ENCODE peak calls at places on chromosome 13, in four cellular contexts. S is K562, N is GM12878, R is HepG2. G is an unnamed sample.

GRCh38 chr13:34152409-34152808 is 334.5 kb downstream of the RFC3 start:
- DNase-seq in S (no peak), N (no peak), R (no peak), G (no peak)

GRCh38 chr13:84446972-84447700 is 564.9 kb upstream of the SLITRK1 start:
- DNase-seq in S (no peak), N (no peak), R (no peak), G (no peak)

GRCh38 chr13:39451301-39451700 is 151.7 kb downstream of the LHFPL6 start:
- DNase-seq in S (no peak), N (no peak), R (no peak), G (no peak)

GRCh38 chr13:98557934-98558630 is 18.8 kb downstream of the STK24 start:
- DNase-seq in S (no peak), N (no peak), R (no peak), G (no peak)

GRCh38 chr13:36919206-36919832 is 719 bp downstream of the SMAD9 start:
- DNase-seq in S (peak; percentile 11), N (no peak), R (peak; percentile 83), G (peak; percentile 64)

GRCh38 chr13:76271728-76272232 is 614.4 kb downstream of the KCTD12 start:
- DNase-seq in S (no peak), N (no peak), R (no peak), G (no peak)

GRCh38 chr13:113759525-113760137 is 605 bp downstream of the TMEM255B start:
- DNase-seq in S (no peak), N (no peak), R (no peak), G (peak; percentile 12)

GRCh38 chr13:19957320-19958118 is 1.0 kb upstream of the ZMYM2 start:
- DNase-seq in S (no peak), N (peak; percentile 60), R (no peak), G (peak; percentile 14)

GRCh38 chr13:77510156-77510555 is 25.4 kb upstream of the SCEL start:
- DNase-seq in S (no peak), N (no peak), R (no peak), G (no peak)

GRCh38 chr13:78401833-78402232 is 201.5 kb downstream of the POU4F1 start:
- DNase-seq in S (no peak), N (no peak), R (no peak), G (peak; percentile 33)

GRCh38 chr13:81568824-81569223 is 1227.9 kb upstream of the SPRY2 start:
- DNase-seq in S (no peak), N (no peak), R (no peak), G (no peak)

GRCh38 chr13:33870046-33870668 is 52.2 kb downstream of the RFC3 start:
- DNase-seq in S (no peak), N (no peak), R (no peak), G (no peak)

GRCh38 chr13:80903911-80904310 is 563.0 kb upstream of the SPRY2 start:
- DNase-seq in S (no peak), N (no peak), R (no peak), G (no peak)

GRCh38 chr13:59931621-59932020 is 232.1 kb downstream of the DIAPH3 start:
- DNase-seq in S (no peak), N (no peak), R (no peak), G (no peak)

GRCh38 chr13:46914341-46914740 is 17.5 kb upstream of the HTR2A start:
- DNase-seq in S (no peak), N (no peak), R (no peak), G (no peak)

GRCh38 chr13:42056585-42056984 is 8.1 kb downstream of the DGKH start:
- DNase-seq in S (no peak), N (no peak), R (no peak), G (no peak)

GRCh38 chr13:112952759-112953541 is 16.1 kb upstream of the MCF2L start:
- DNase-seq in S (no peak), N (no peak), R (peak; percentile 73), G (no peak)

GRCh38 chr13:44309771-44310767 is 63.6 kb upstream of the SERP2 start:
- DNase-seq in S (no peak), N (no peak), R (no peak), G (no peak)

GRCh38 chr13:35379663-35380062 is 96.8 kb downstream of the MAB21L1 start:
- DNase-seq in S (no peak), N (no peak), R (no peak), G (no peak)

DNA sequence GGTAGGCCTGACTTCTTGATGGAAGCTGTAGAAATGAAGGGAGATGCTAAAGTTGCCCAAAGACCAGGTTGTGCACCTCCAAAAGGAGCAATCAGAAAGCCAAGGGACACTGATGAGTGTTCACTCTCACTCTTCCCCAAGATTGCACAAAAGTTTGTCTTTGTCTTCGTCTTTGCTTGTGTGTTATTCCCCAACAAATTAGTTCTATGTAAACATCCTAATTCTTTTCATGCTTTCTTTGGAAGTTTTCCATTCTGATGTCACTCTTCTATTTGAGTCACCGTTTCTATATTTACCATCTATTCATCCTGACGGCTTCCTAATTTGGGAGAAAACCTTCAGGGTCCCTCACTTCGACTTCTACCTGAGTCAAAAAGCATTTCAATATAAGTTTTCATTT is 3.7 kb upstream of the TMEM272 start:
- DNase-seq in S (no peak), N (no peak), R (peak; percentile 15), G (no peak)
- TF ChIP-seq FOXK2 in S (no peak), N (no peak), R (no peak), G (no peak)

GRCh38 chr13:97196340-97196739 is 25.8 kb upstream of the MBNL2 start:
- DNase-seq in S (no peak), N (no peak), R (no peak), G (no peak)

GRCh38 chr13:97192166-97192565 is 30.0 kb upstream of the MBNL2 start:
- DNase-seq in S (no peak), N (no peak), R (no peak), G (no peak)

GRCh38 chr13:97193577-97193976 is 28.6 kb upstream of the MBNL2 start:
- DNase-seq in S (no peak), N (no peak), R (no peak), G (no peak)

GRCh38 chr13:97191615-97192014 is 30.5 kb upstream of the MBNL2 start:
- DNase-seq in S (no peak), N (no peak), R (no peak), G (no peak)

DNA sequence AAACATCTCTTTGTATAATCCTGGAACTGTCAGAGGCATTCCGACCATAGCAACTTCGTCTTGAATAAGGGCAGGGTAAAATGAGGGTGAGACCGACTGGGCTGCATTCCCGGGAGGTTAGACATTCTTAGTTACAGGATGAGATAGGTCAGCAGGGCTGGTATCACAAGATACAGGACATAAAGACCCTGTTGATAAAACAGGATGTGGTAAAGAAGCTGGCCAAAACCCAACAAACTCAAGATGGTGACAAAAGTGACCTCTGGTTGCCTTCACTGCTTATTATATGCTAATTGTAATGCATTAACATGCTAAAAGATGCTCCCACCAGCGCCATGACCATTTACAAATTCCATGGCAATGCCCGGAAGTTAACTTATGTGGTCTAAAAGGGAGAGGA is 27.7 kb upstream of the MBNL2 start:
- DNase-seq in S (no peak), N (no peak), R (no peak), G (no peak)
- TF ChIP-seq TARDBP in S (no peak), N (no peak), R (no peak), G (no peak)

GRCh38 chr13:93727301-93728141 is 500.9 kb downstream of the GPC6 start:
- DNase-seq in S (no peak), N (no peak), R (peak; percentile 46), G (no peak)
- TF ChIP-seq FOXK2 in S (no peak), N (no peak), R (no peak), G (no peak)

GRCh38 chr13:50800091-50800739 is 43.3 kb downstream of the DLEU7 start:
- DNase-seq in S (no peak), N (no peak), R (no peak), G (no peak)
- TF ChIP-seq TARDBP in S (no peak), N (no peak), R (no peak), G (no peak)

DNA sequence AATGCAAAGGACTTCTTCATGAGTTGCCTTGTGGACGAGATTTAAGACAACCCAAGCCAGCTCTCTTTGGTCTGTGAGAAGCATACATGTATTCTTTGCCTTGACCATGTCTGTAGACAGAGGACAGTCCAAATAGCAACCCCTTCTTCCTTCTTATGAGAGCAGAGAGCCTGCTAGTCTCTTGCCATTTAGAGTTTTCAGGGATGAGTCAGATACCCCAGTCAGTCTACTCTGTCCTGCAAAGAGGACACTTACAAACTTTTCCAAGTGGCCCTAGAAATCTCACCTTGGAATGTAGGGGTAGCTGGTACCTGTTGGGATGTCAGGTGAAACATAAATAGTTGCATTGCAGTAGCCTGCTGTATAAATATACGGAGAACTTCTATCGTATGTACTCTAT is 36.7 kb downstream of the DNAJC3 start:
- DNase-seq in S (no peak), N (no peak), R (no peak), G (no peak)
- TF ChIP-seq FOXK2 in S (no peak), N (no peak), R (no peak), G (no peak)

DNA sequence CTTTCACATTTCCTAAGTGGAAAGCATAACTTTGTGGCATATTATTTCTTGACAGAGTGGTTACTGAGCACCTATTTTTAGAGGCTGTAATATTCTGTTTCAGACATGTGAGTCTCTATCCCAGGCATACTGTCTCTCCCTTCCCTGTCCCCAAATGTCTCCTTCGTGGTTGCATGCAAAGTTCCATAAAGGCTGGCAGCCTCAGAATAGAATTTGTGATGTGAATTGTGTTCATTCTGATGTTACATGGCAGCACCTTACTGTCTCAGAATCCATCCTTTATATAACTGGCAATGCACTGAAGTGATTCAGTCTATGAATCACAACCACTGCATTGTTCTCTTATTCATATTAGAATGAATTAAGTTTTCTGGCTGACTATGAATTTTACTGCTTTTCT is 89.0 kb upstream of the SLC7A1 start:
- DNase-seq in S (no peak), N (no peak), R (no peak), G (no peak)
- TF ChIP-seq TARDBP in S (no peak), N (no peak), R (no peak), G (no peak)

GRCh38 chr13:30165791-30166190 is 141.6 kb downstream of the KATNAL1 start:
- DNase-seq in S (no peak), N (no peak), R (no peak), G (no peak)

GRCh38 chr13:30172593-30173300 is 134.6 kb downstream of the KATNAL1 start:
- DNase-seq in S (no peak), N (no peak), R (no peak), G (no peak)

GRCh38 chr13:30173301-30173605 is 134.1 kb downstream of the KATNAL1 start:
- DNase-seq in S (no peak), N (no peak), R (no peak), G (no peak)

GRCh38 chr13:30170569-30170968 is 136.8 kb downstream of the KATNAL1 start:
- DNase-seq in S (no peak), N (no peak), R (no peak), G (no peak)

GRCh38 chr13:30169442-30169841 is 137.9 kb downstream of the KATNAL1 start:
- DNase-seq in S (no peak), N (no peak), R (no peak), G (no peak)
- TF ChIP-seq FOXK2 in S (no peak), N (no peak), R (no peak), G (no peak)

GRCh38 chr13:101467415-101467814 is 14.9 kb downstream of the ITGBL1 start:
- DNase-seq in S (no peak), N (no peak), R (no peak), G (no peak)

DNA sequence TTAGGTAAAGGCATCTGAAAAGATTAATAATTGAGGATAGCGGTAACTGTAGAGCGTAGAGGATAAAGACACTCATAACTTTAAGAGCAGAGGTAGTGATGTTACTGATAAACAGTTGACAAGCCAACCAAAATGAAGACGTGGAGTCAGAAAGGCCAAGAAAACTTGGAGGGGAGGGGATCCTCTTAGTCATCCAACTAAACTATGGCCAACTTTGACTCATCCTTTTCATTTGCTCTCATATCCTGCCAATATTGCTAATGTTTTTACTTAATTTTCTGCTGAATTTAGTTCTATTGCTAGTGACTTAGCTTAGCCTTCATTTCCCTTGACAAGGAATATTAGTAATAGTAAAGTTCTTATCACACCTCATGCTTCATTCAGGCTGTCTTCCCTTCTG is 13.4 kb downstream of the ITGBL1 start:
- DNase-seq in S (no peak), N (no peak), R (no peak), G (no peak)
- TF ChIP-seq TARDBP in S (no peak), N (no peak), R (no peak), G (no peak)

G was measured in HEK293T.